ENCODE peak calls at places on chromosome 17, in six cellular contexts. T is stimulated activated CD4-positive, alpha-beta T cell treated with anti-CD3 and anti-CD28 coated beads, Interleukin-1b, Interleukin-23, amount 100 ng/mL, for 48 hours; O is NCI-H2081 treated with DMSO at 0.1 percent for 48 hours; P is SW480; K is fibroblast of pulmonary artery; N is B cell. R is an unnamed sample.

GRCh38 chr17:50363217-50364060 is 9.5 kb downstream of the MRPL27 start:
- DNase-seq in T (no peak), O (no peak), P (no peak), K (peak; percentile 55), N (no peak), R (no peak)

GRCh38 chr17:13735444-13735843 is 133.7 kb upstream of the HS3ST3A1 start:
- DNase-seq in T (no peak), O (no peak), P (no peak), K (no peak), N (no peak), R (no peak)

GRCh38 chr17:33989357-33990148 is 265.5 kb upstream of the CCL2 start:
- DNase-seq in T (no peak), O (no peak), P (no peak), K (no peak), N (no peak), R (no peak)

GRCh38 chr17:27663862-27664605 is 33.0 kb downstream of the LGALS9 start:
- DNase-seq in T (no peak), O (no peak), P (no peak), K (no peak), N (no peak), R (no peak)

GRCh38 chr17:47959825-47960655 is 2.4 kb upstream of the PRR15L start:
- DNase-seq in T (no peak), O (peak; percentile 96), P (no peak), K (no peak), N (no peak), R (no peak)

GRCh38 chr17:28372203-28372944 is 880 bp downstream of the SARM1 start:
- DNase-seq in T (peak; percentile 36), O (no peak), P (no peak), K (peak; percentile 24), N (peak; percentile 51), R (no peak)

GRCh38 chr17:18129041-18129502 is 20.5 kb downstream of the MYO15A start:
- DNase-seq in T (no peak), O (no peak), P (peak; percentile 63), K (peak; percentile 53), N (no peak), R (no peak)

GRCh38 chr17:48443712-48444111 is 13.7 kb upstream of the SKAP1 start:
- DNase-seq in T (no peak), O (no peak), P (no peak), K (no peak), N (no peak), R (no peak)

GRCh38 chr17:44235583-44235936 is 16.1 kb upstream of the UBTF start:
- DNase-seq in T (no peak), O (no peak), P (peak; percentile 35), K (peak; percentile 42), N (no peak), R (no peak)

GRCh38 chr17:47735536-47736011 is 2.5 kb downstream of the TBX21 start:
- DNase-seq in T (no peak), O (no peak), P (no peak), K (no peak), N (peak; percentile 65), R (peak; percentile 39)

GRCh38 chr17:35161281-35161761 is 13.7 kb downstream of the UNC45B start:
- DNase-seq in T (no peak), O (no peak), P (no peak), K (peak; percentile 11), N (no peak), R (no peak)

GRCh38 chr17:82548681-82549303 is 29.3 kb downstream of the FOXK2 start:
- DNase-seq in T (no peak), O (no peak), P (no peak), K (peak; percentile 23), N (no peak), R (no peak)

GRCh38 chr17:70041575-70041974 is 33.5 kb upstream of the KCNJ16 start:
- DNase-seq in T (no peak), O (no peak), P (no peak), K (no peak), N (no peak), R (no peak)

GRCh38 chr17:40021471-40021961 is 6.3 kb downstream of the CSF3 start:
- DNase-seq in T (no peak), O (no peak), P (no peak), K (peak; percentile 57), N (no peak), R (no peak)

GRCh38 chr17:73625975-73626706 is 18.1 kb downstream of the SDK2 start:
- DNase-seq in T (no peak), O (no peak), P (no peak), K (no peak), N (no peak), R (no peak)

GRCh38 chr17:82767041-82767754 is 15.3 kb downstream of the TBCD start:
- DNase-seq in T (peak; percentile 32), O (no peak), P (no peak), K (peak; percentile 59), N (peak; percentile 49), R (no peak)

R was measured in ascending aorta.